ENCODE peak calls at places on chromosome 15, in ten cellular contexts. V is stomach; U is IMR-90; X is mammary epithelial cell; S is left ventricle myocardium inferior; C is aorta; D is CD4-positive, alpha-beta T cell; Z is thoracic aorta; O is adrenal gland; A is CD8-positive, alpha-beta memory T cell. F is an unnamed sample.

GRCh38 chr15:44971036-44971435 is 14.5 kb downstream of the TERB2 start:
- DNase-seq in A (no peak), U (no peak), D (no peak), S (no peak), V (no peak), O (no peak), C (no peak), X (no peak), Z (no peak), F (no peak)

GRCh38 chr15:69414702-69415161 is 583 bp downstream of the KIF23 start:
- DNase-seq in O (peak), S (no peak), A (no peak), X (peak), D (no peak), V (no peak), Z (no peak), U (peak), C (peak), F (no peak)

GRCh38 chr15:56871180-56871579 is 47.3 kb upstream of the TCF12 start:
- DNase-seq in C (no peak), V (no peak), A (no peak), U (peak), X (peak), O (no peak), D (no peak), Z (no peak), S (no peak), F (no peak)

GRCh38 chr15:65032823-65033537 is 3.5 kb upstream of the MTFMT start:
- DNase-seq in U (peak), S (peak), C (peak), V (peak), Z (no peak), A (no peak), X (peak), O (peak), D (no peak), F (peak)

GRCh38 chr15:92763459-92763858 is 107.9 kb upstream of the FAM174B start:
- DNase-seq in Z (no peak), X (no peak), U (no peak), O (no peak), S (no peak), C (no peak), A (no peak), D (no peak), V (no peak), F (no peak)

GRCh38 chr15:90558182-90558581 is 28.5 kb downstream of the CRTC3 start:
- DNase-seq in A (no peak), U (no peak), C (no peak), S (no peak), X (no peak), D (no peak), Z (no peak), O (peak), V (no peak), F (peak)

GRCh38 chr15:89665449-89666146 is 10.3 kb upstream of the KIF7 start:
- DNase-seq in O (peak), Z (no peak), X (no peak), A (no peak), C (peak), S (peak), D (no peak), U (peak), V (peak), F (peak)

GRCh38 chr15:81107889-81108288 is 26.2 kb upstream of the CFAP161 start:
- DNase-seq in C (no peak), Z (no peak), X (no peak), D (no peak), S (no peak), A (no peak), O (no peak), V (no peak), U (no peak), F (no peak)

GRCh38 chr15:36960947-36961227 is 139.5 kb downstream of the MEIS2 start:
- DNase-seq in C (no peak), D (no peak), S (no peak), O (no peak), A (no peak), X (no peak), U (no peak), V (no peak), Z (no peak), F (no peak)
- H3K27ac ChIP-seq in C (no peak), D (no peak), S (peak), O (no peak), A (no peak), X (no peak), U (no peak), V (no peak), Z (no peak), F (no peak)

DNA sequence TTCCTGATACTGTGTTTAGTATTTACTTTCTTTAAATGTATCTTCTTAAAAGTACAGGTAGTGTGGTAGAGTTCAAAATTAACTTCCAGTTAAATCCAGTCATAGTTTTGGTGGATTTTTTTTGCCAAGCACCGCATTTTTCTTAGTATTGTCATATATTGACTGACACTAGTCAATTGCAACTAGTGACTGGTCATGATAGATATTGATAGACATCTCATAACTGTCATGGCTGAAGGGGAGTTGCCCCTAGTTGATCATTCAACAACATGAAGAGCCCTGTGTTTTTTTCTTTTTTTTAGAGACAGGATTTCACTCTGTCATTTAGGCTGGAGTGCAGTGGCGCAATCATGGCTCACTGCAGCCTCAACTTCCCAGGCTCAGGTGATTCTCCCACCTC is 22.1 kb downstream of the RAB8B start:
- DNase-seq in Z (no peak), C (no peak), D (no peak), O (no peak), S (no peak), X (no peak), V (no peak), A (no peak), U (no peak), F (no peak)
- H3K27ac ChIP-seq in Z (peak), C (no peak), D (no peak), O (peak), S (peak), X (no peak), V (peak), A (no peak), U (peak), F (no peak)

GRCh38 chr15:78951841-78952238 is 7.0 kb upstream of the CTSH start:
- DNase-seq in V (peak), U (peak), D (no peak), Z (no peak), S (no peak), O (peak), X (peak), A (no peak), C (no peak), F (no peak)
- H3K27ac ChIP-seq in V (peak), U (no peak), D (no peak), Z (no peak), S (peak), O (peak), X (no peak), A (no peak), C (no peak), F (no peak)

GRCh38 chr15:67165653-67166260 is 88.7 kb downstream of the AAGAB start:
- DNase-seq in U (no peak), Z (no peak), X (no peak), D (no peak), S (no peak), V (no peak), A (no peak), O (no peak), C (no peak), F (no peak)

GRCh38 chr15:67166280-67167009 is 88.0 kb downstream of the AAGAB start:
- DNase-seq in S (no peak), O (no peak), Z (no peak), D (no peak), A (no peak), U (no peak), X (no peak), C (no peak), V (no peak), F (no peak)

GRCh38 chr15:67163180-67163579 is 91.3 kb downstream of the AAGAB start:
- DNase-seq in S (no peak), V (no peak), Z (no peak), C (no peak), O (no peak), X (no peak), U (no peak), A (no peak), D (no peak), F (no peak)

GRCh38 chr15:67164811-67165652 is 89.4 kb downstream of the AAGAB start:
- DNase-seq in A (no peak), S (peak), U (peak), V (no peak), C (peak), D (no peak), Z (peak), O (no peak), X (no peak), F (no peak)

DNA sequence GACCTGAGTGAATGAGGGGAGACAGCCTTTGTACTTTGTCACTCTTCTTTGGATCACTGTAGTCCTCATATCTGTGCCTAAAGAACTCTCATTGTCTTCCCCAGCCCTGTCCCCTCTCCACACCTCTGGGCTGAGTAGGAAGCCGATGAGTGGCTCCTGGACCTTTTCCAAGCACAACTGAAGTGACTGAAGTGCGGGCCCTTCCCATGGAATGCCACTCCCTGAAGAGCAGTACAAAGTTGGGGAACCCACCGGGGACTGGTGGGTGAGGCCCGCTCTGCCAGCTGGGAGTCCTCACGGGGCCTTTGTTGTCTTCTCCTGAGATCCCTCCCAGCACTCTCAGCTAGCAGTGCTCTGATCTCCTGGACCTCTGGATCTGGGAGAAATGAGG is 90.1 kb downstream of the AAGAB start:
- DNase-seq in X (no peak), Z (no peak), S (no peak), C (no peak), D (no peak), A (no peak), O (no peak), V (no peak), U (no peak), F (no peak)
- H3K27ac ChIP-seq in X (no peak), Z (peak), S (peak), C (peak), D (no peak), A (no peak), O (peak), V (no peak), U (peak), F (peak)

GRCh38 chr15:41932511-41932910 is 38.7 kb upstream of the SPTBN5 start:
- DNase-seq in O (no peak), Z (no peak), S (no peak), D (no peak), U (no peak), X (no peak), A (no peak), C (no peak), V (no peak), F (no peak)
- H3K27ac ChIP-seq in O (no peak), Z (peak), S (peak), D (no peak), U (no peak), X (no peak), A (no peak), C (peak), V (peak), F (no peak)

DNA sequence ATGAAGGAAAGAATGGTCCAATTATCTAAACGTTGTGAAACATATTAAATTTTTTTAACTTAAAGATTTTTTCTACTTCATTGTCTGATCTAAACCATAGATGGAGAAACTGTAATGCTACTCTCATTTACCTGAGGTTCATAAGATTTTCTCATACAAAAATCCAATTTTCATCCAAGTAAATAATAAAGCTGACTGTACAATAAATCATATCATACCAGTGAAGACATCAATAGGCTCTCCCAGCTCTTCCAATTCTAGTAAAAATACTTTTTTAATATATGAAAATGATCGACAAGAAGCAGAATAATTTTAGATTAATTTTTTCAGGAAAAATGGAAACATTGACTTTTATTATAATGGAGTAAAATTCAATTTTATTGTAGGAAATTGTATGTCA is 260.8 kb downstream of the GABRG3 start:
- DNase-seq in O (no peak), U (no peak), Z (no peak), X (no peak), V (no peak), A (no peak), S (no peak), D (no peak), C (no peak), F (no peak)
- H3K27ac ChIP-seq in O (no peak), U (no peak), Z (no peak), X (no peak), V (no peak), A (no peak), S (no peak), D (no peak), C (no peak), F (no peak)

DNA sequence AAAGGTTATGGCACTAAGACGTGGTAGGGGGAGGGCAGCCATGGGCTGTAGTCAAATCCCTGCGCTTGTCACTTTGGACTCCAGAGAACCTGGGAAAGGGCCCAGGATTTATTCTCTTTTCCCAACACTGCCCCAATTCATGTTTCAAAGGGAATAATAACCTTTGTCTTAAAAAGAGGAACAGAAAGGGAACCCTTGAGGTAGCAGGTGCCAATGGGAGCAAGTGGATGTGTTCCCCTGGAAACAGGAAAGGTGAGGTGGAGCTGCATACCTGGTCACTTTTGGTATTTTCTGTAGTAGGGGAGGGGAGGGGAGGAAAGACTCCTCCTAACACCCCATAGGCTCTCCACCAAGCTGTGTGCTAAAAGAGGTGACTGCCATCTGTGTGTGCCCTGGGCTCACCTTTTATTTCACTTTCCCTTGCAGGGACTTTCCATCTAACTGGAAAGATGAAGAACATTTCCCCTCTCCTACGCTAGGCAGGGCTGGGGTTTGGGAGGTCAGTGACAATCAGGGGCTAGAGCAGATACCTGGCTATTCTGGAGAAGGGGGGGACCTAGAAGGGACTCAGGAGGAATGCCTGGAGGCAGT is 6.1 kb upstream of the CHST14 start:
- DNase-seq in Z (no peak), U (no peak), X (no peak), S (no peak), D (no peak), V (no peak), A (no peak), C (peak), O (no peak), F (no peak)
- H3K27ac ChIP-seq in Z (no peak), U (no peak), X (no peak), S (no peak), D (no peak), V (no peak), A (no peak), C (no peak), O (no peak), F (no peak)

DNA sequence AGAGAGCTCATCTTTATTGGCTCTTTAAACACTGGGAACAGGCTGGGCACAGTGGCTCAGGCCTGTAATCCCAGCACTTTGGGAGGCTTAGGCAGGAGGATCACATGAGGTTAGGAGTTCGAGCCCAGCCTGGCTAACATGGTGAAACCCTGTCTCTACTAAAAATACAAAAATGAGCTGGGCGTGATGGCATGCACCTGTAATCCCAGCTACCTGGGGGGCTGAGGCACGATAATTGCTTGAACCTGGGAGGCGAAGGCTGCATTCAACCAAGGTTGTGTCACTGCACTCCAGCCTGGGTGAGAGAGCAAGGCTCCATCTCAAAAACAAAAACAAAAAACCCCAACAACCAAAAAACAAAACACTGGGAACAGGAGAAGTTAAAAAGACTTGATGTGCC is 72.1 kb downstream of the CHAC1 start:
- DNase-seq in Z (no peak), V (no peak), X (no peak), D (no peak), A (no peak), U (no peak), C (no peak), S (no peak), O (no peak), F (no peak)
- H3K27ac ChIP-seq in Z (peak), V (peak), X (no peak), D (no peak), A (no peak), U (peak), C (peak), S (no peak), O (no peak), F (no peak)

GRCh38 chr15:66723826-66724731 is 22.0 kb downstream of the SMAD6 start:
- DNase-seq in U (peak), C (no peak), O (no peak), V (no peak), S (no peak), D (no peak), X (no peak), Z (no peak), A (no peak), F (no peak)
- H3K27ac ChIP-seq in U (peak), C (peak), O (peak), V (no peak), S (no peak), D (no peak), X (no peak), Z (no peak), A (no peak), F (no peak)

GRCh38 chr15:71610991-71611720 is 199.2 kb upstream of the NR2E3 start:
- DNase-seq in A (no peak), U (no peak), X (no peak), V (no peak), D (no peak), Z (no peak), O (no peak), S (no peak), C (no peak), F (no peak)
- H3K27ac ChIP-seq in A (no peak), U (no peak), X (no peak), V (peak), D (no peak), Z (no peak), O (no peak), S (peak), C (peak), F (no peak)